ENCODE peak calls at places on chromosome 17, in ten cellular contexts. L is A549, T is body of pancreas, V is tibial nerve, A is prostate gland, Y is heart left ventricle, O is suprapubic skin, D is ovary, K is IMR-90, S is HCT116. E is an unnamed sample.

GRCh38 chr17:44053130-44053872 is 13.2 kb downstream of the LSM12 start:
- DNase-seq in S (no peak), L (no peak), V (no peak), T (peak; percentile 68), D (no peak), A (no peak), Y (no peak), O (no peak), K (no peak), E (no peak)

GRCh38 chr17:33964344-33964979 is 290.6 kb upstream of the CCL2 start:
- DNase-seq in V (no peak), O (peak; percentile 34), T (peak; percentile 52), K (no peak), Y (no peak), L (peak; percentile 20), A (no peak), D (no peak), S (no peak), E (peak; percentile 50)

GRCh38 chr17:12672944-12673343 is 7.3 kb downstream of the MYOCD start:
- DNase-seq in Y (no peak), O (no peak), V (no peak), L (no peak), T (no peak), S (no peak), A (peak; percentile 40), D (no peak), K (no peak), E (no peak)

GRCh38 chr17:309361-309888 is 43.2 kb downstream of the RPH3AL start:
- DNase-seq in T (no peak), O (no peak), A (no peak), V (no peak), L (peak; percentile 57), S (no peak), K (no peak), Y (peak; percentile 59), D (peak; percentile 23), E (peak; percentile 76)

GRCh38 chr17:21573961-21574610 is 118.2 kb upstream of the KCNJ18 start:
- DNase-seq in V (peak; percentile 26), S (no peak), O (no peak), K (peak; percentile 68), D (peak; percentile 87), A (no peak), Y (peak; percentile 88), T (peak; percentile 73), L (no peak), E (no peak)

GRCh38 chr17:36048061-36048460 is 16.0 kb upstream of the CCL18 start:
- DNase-seq in O (no peak), K (no peak), L (no peak), T (no peak), A (no peak), V (no peak), D (no peak), Y (no peak), S (no peak), E (no peak)

GRCh38 chr17:59234631-59235030 is 14.3 kb downstream of the GDPD1 start:
- DNase-seq in Y (no peak), K (no peak), A (no peak), L (no peak), T (no peak), V (no peak), O (no peak), S (no peak), D (no peak), E (no peak)

GRCh38 chr17:62140836-62141235 is 75.8 kb upstream of the MED13 start:
- DNase-seq in Y (no peak), K (peak; percentile 52), S (no peak), T (peak; percentile 90), O (no peak), V (no peak), L (peak; percentile 48), A (no peak), D (no peak), E (no peak)

GRCh38 chr17:65103896-65104295 is 33.3 kb upstream of the RGS9 start:
- DNase-seq in Y (no peak), D (no peak), O (no peak), T (no peak), A (no peak), S (no peak), V (no peak), L (no peak), K (peak; percentile 49), E (no peak)

GRCh38 chr17:30380106-30380420 is 1.3 kb downstream of the CPD start:
- DNase-seq in D (no peak), V (no peak), Y (no peak), O (no peak), A (no peak), T (no peak), S (no peak), K (peak; percentile 43), L (no peak), E (no peak)

GRCh38 chr17:65018612-65019290 is 37.8 kb downstream of the GNA13 start:
- DNase-seq in Y (no peak), V (no peak), A (no peak), T (no peak), D (no peak), S (no peak), L (no peak), K (peak; percentile 39), O (no peak), E (no peak)

GRCh38 chr17:10126554-10127493 is 71.6 kb downstream of the GAS7 start:
- DNase-seq in T (peak; percentile 27), A (no peak), D (peak; percentile 63), K (peak; percentile 88), S (no peak), Y (no peak), O (no peak), V (no peak), L (no peak), E (no peak)

DNA sequence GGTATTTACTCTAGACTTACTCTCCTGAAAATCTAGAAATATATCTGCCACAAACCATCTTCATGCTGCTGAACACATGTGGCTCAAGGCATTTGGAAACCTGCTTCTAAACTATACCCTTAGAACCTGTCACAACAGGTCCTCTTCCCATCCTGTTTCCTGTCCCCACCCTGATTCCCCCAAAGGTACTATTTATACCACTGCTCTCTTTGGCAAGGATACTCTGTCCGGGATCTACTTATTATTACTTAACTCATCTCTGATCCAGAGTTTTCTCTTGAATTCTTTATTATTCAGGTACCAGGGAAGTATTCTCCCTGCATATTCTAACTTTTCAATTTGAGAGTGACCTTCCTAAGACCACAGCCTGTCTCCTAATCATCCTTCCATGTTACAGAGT is 33.4 kb downstream of the TRAF4 start:
- DNase-seq in A (peak; percentile 39), K (no peak), L (no peak), D (no peak), T (no peak), Y (no peak), S (no peak), V (no peak), O (no peak), E (no peak)
- TF ChIP-seq POLR2A in A (no peak), K (no peak), L (no peak), D (no peak), T (no peak), Y (no peak), S (no peak), V (no peak), O (no peak), E (no peak)

GRCh38 chr17:42853004-42853403 is 2.0 kb downstream of the AOC3 start:
- DNase-seq in Y (peak; percentile 24), D (no peak), T (no peak), K (no peak), V (no peak), O (no peak), S (no peak), L (no peak), A (no peak), E (no peak)
- TF ChIP-seq POLR2A in Y (no peak), D (no peak), T (no peak), K (no peak), V (no peak), O (no peak), S (no peak), L (no peak), A (no peak), E (no peak)

DNA sequence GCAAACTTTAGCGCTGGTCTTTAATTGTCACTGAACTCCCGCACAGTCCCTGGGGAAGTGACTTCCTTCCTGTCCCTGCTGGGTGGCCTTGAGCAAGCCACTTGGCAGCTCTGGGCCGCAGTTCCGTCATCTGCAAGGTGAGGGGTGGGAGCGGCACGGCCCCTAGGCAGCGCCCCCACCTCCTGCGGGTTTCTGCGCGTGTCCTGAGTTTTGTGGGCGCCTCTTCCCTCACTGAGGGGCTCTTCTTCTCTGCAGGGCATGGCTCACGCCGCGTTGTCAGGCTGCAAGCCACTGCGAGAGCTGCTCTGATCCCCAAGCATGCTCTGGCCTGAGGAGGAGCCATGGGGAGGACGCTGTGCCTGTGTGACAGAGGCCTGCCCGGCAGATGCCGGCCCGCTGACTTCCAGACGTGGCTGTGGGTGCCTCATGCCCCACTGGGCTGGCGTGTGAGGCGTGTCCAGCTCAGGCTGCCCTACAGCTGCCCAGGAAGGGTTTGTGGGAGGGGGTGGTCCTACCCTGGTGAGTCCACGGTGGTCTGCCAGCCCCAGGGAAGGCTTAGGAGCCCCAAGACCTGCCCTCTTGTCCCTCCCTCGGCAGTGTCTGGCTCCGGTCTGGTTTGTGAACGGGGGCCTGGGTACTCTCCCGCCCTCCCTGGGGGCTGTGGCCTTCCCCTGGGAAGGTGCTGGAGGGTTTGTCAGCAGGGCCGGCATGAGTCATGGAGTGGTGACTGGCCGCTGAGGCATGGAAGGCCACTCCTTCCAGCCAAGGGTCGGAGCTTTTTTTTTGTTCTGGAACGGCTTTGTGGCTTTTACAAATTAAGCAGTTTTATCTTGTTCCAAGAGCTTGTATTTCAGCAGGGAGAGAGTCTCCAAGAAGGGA is 182.0 kb downstream of the SEC14L1 start:
- DNase-seq in A (no peak), T (peak; percentile 77), V (peak; percentile 77), D (peak; percentile 88), K (peak; percentile 99), Y (peak; percentile 92), S (peak; percentile 92), L (peak; percentile 95), O (peak; percentile 92), E (no peak)
- TF ChIP-seq POLR2A in A (peak; percentile 73), T (peak; percentile 41), V (no peak), D (no peak), K (peak; percentile 91), Y (no peak), S (peak; percentile 40), L (peak; percentile 46), O (peak; percentile 57), E (no peak)

GRCh38 chr17:28499366-28499668 is 6.8 kb upstream of the FOXN1 start:
- DNase-seq in K (no peak), S (no peak), O (no peak), V (no peak), T (no peak), A (no peak), L (no peak), D (no peak), Y (peak; percentile 26), E (no peak)

GRCh38 chr17:28499684-28500357 is 6.3 kb upstream of the FOXN1 start:
- DNase-seq in K (no peak), Y (no peak), A (no peak), V (no peak), S (no peak), T (no peak), L (no peak), O (no peak), D (no peak), E (no peak)

GRCh38 chr17:28501421-28502284 is 4.5 kb upstream of the FOXN1 start:
- DNase-seq in D (no peak), T (no peak), O (no peak), S (no peak), Y (no peak), V (no peak), L (no peak), A (no peak), K (no peak), E (no peak)

GRCh38 chr17:28498652-28499365 is 7.3 kb upstream of the FOXN1 start:
- DNase-seq in A (no peak), S (no peak), D (no peak), L (no peak), Y (no peak), K (no peak), V (no peak), O (no peak), T (no peak), E (no peak)

GRCh38 chr17:28500712-28501379 is 5.3 kb upstream of the FOXN1 start:
- DNase-seq in K (no peak), D (no peak), A (no peak), Y (peak; percentile 27), V (no peak), S (no peak), L (no peak), O (no peak), T (no peak), E (peak; percentile 66)
- TF ChIP-seq POLR2A in K (no peak), D (no peak), A (no peak), Y (no peak), V (no peak), S (no peak), L (no peak), O (no peak), T (no peak), E (peak; percentile 59)